ENCODE peak calls at places on chromosomes 13 and 19, in eight cellular contexts. T is left cardiac atrium; D is stimulated activated CD4-positive, alpha-beta T cell treated with anti-CD3 and anti-CD28 coated beads, Interleukin-15, amount 100 ng/mL, for 1 hour; I is ascending aorta; A is hypothalamus; W is epithelial cell of esophagus; Z is NCI-H1105 treated with DMSO at 0.1 percent for 48 hours; J is activated CD4-positive, alpha-beta T cell treated with anti-CD3 and anti-CD28 coated beads, Interleukin-2, amount 10 ng/mL, durations not matched to agents 24 days and 14 days. Y is an unnamed sample.

GRCh38 chr13:94199135-94199534 is 280.3 kb downstream of the DCT start:
- DNase-seq in T (no peak), D (no peak), I (no peak), A (no peak), W (peak), Z (no peak), J (no peak), Y (no peak)

GRCh38 chr13:108213946-108214345 is 1.4 kb downstream of the LIG4 start:
- DNase-seq in T (no peak), D (no peak), I (no peak), A (no peak), W (peak), Z (peak), J (no peak), Y (no peak)

GRCh38 chr19:10686661-10687517 is 14.3 kb upstream of the QTRT1 start:
- DNase-seq in T (peak), D (no peak), I (no peak), A (peak), W (peak), Z (no peak), J (no peak), Y (no peak)

GRCh38 chr13:91630916-91631315 is 232.5 kb downstream of the GPC5 start:
- DNase-seq in T (no peak), D (no peak), I (no peak), A (no peak), W (no peak), Z (no peak), J (no peak), Y (no peak)

GRCh38 chr13:33932765-33933406 is 114.9 kb downstream of the RFC3 start:
- DNase-seq in T (no peak), D (no peak), I (no peak), A (no peak), W (no peak), Z (peak), J (no peak), Y (no peak)

GRCh38 chr19:687569-688166 is 7.6 kb downstream of the PRSS57 start:
- DNase-seq in T (no peak), D (no peak), I (no peak), A (no peak), W (no peak), Z (no peak), J (no peak), Y (no peak)

GRCh38 chr19:3670258-3670795 is 29.9 kb downstream of the PIP5K1C start:
- DNase-seq in T (peak), D (no peak), I (peak), A (no peak), W (no peak), Z (no peak), J (no peak), Y (no peak)

GRCh38 chr19:48110350-48110966 is at the start of gene PLA2G4C:
- DNase-seq in T (peak), D (peak), I (peak), A (peak), W (peak), Z (peak), J (peak), Y (peak)

GRCh38 chr19:32872391-32872790 is 2.8 kb upstream of the SLC7A9 start:
- DNase-seq in T (no peak), D (no peak), I (no peak), A (no peak), W (no peak), Z (no peak), J (no peak), Y (no peak)

GRCh38 chr13:101341464-101341863 is 74.8 kb downstream of the NALCN start:
- DNase-seq in T (no peak), D (no peak), I (no peak), A (no peak), W (no peak), Z (no peak), J (no peak), Y (no peak)

GRCh38 chr19:39969681-39970423 is 1.1 kb upstream of the PSMC4 start:
- DNase-seq in T (no peak), D (no peak), I (no peak), A (no peak), W (no peak), Z (no peak), J (peak), Y (no peak)

GRCh38 chr19:10976200-10976892 is 15.5 kb downstream of the SMARCA4 start:
- DNase-seq in T (no peak), D (no peak), I (no peak), A (no peak), W (no peak), Z (no peak), J (no peak), Y (no peak)

GRCh38 chr19:48461982-48462655 is 6.7 kb downstream of the KCNJ14 start:
- DNase-seq in T (no peak), D (no peak), I (no peak), A (no peak), W (no peak), Z (no peak), J (no peak), Y (no peak)

GRCh38 chr13:36143768-36144167 is 12.6 kb upstream of the DCLK1 start:
- DNase-seq in T (no peak), D (no peak), I (no peak), A (no peak), W (no peak), Z (no peak), J (no peak), Y (no peak)

GRCh38 chr19:4086336-4086953 is 19.7 kb upstream of the ZBTB7A start:
- DNase-seq in T (no peak), D (no peak), I (no peak), A (no peak), W (no peak), Z (no peak), J (no peak), Y (no peak)

GRCh38 chr13:25683056-25683455 is 311.3 kb downstream of the ATP8A2 start:
- DNase-seq in T (no peak), D (no peak), I (no peak), A (no peak), W (no peak), Z (no peak), J (no peak), Y (no peak)

GRCh38 chr13:29384466-29384865 is 211.0 kb downstream of the SLC7A1 start:
- DNase-seq in T (no peak), D (no peak), I (no peak), A (no peak), W (no peak), Z (no peak), J (no peak), Y (no peak)

GRCh38 chr19:38667552-38668205 is 20.2 kb downstream of the ACTN4 start:
- DNase-seq in T (no peak), D (no peak), I (no peak), A (no peak), W (peak), Z (no peak), J (no peak), Y (no peak)

GRCh38 chr13:91375119-91375729 is 23.2 kb upstream of the GPC5 start:
- DNase-seq in T (no peak), D (no peak), I (no peak), A (no peak), W (peak), Z (no peak), J (peak), Y (no peak)

GRCh38 chr19:46254776-46255175 is 25.2 kb downstream of the IGFL1 start:
- DNase-seq in T (no peak), D (no peak), I (no peak), A (no peak), W (peak), Z (no peak), J (no peak), Y (no peak)

GRCh38 chr13:114108894-114109293 is 23.5 kb downstream of the RASA3 start:
- DNase-seq in T (peak), D (no peak), I (peak), A (no peak), W (no peak), Z (no peak), J (no peak), Y (no peak)

GRCh38 chr13:30510811-30511371 is 45.2 kb upstream of the HMGB1 start:
- DNase-seq in T (no peak), D (no peak), I (no peak), A (no peak), W (peak), Z (no peak), J (no peak), Y (no peak)

GRCh38 chr13:94169783-94170513 is 309.5 kb downstream of the DCT start:
- DNase-seq in T (peak), D (no peak), I (peak), A (peak), W (no peak), Z (no peak), J (no peak), Y (no peak)

GRCh38 chr19:33032218-33032781 is 32.4 kb downstream of the RHPN2 start:
- DNase-seq in T (no peak), D (no peak), I (no peak), A (no peak), W (no peak), Z (no peak), J (no peak), Y (no peak)

GRCh38 chr13:114124921-114125320 is 7.5 kb downstream of the RASA3 start:
- DNase-seq in T (no peak), D (no peak), I (peak), A (no peak), W (peak), Z (no peak), J (peak), Y (no peak)

GRCh38 chr13:25927966-25928365 is 123.8 kb downstream of the SHISA2 start:
- DNase-seq in T (no peak), D (no peak), I (no peak), A (no peak), W (no peak), Z (no peak), J (no peak), Y (no peak)

GRCh38 chr19:8259142-8259921 is 48.8 kb downstream of the CD320 start:
- DNase-seq in T (no peak), D (no peak), I (no peak), A (no peak), W (no peak), Z (no peak), J (no peak), Y (no peak)

GRCh38 chr19:10000171-10000826 is 10.0 kb downstream of the COL5A3 start:
- DNase-seq in T (peak), D (peak), I (peak), A (peak), W (peak), Z (peak), J (peak), Y (peak)

GRCh38 chr19:27765912-27766725 is 1446.8 kb downstream of the UQCRFS1 start:
- DNase-seq in T (no peak), D (no peak), I (peak), A (no peak), W (no peak), Z (no peak), J (no peak), Y (no peak)

GRCh38 chr19:14507704-14508246 is 10.4 kb downstream of the DNAJB1 start:
- DNase-seq in T (no peak), D (no peak), I (no peak), A (no peak), W (peak), Z (no peak), J (peak), Y (no peak)

GRCh38 chr19:33413868-33414666 is 40.6 kb downstream of the CEBPG start:
- DNase-seq in T (peak), D (no peak), I (no peak), A (no peak), W (no peak), Z (no peak), J (no peak), Y (no peak)

GRCh38 chr13:71874490-71874889 is 7.5 kb upstream of the DACH1 start:
- DNase-seq in T (no peak), D (no peak), I (no peak), A (no peak), W (no peak), Z (peak), J (no peak), Y (no peak)

GRCh38 chr19:10727599-10728250 is 9.8 kb downstream of the DNM2 start:
- DNase-seq in T (no peak), D (no peak), I (no peak), A (no peak), W (no peak), Z (peak), J (no peak), Y (no peak)

GRCh38 chr19:47035495-47036232 is 12.8 kb downstream of the TMEM160 start:
- DNase-seq in T (peak), D (peak), I (peak), A (peak), W (peak), Z (peak), J (peak), Y (peak)

GRCh38 chr19:30479231-30479630 is 107.0 kb downstream of the ZNF536 start:
- DNase-seq in T (no peak), D (no peak), I (no peak), A (no peak), W (no peak), Z (no peak), J (no peak), Y (no peak)

GRCh38 chr13:50740052-50740741 is 103.3 kb downstream of the DLEU7 start:
- DNase-seq in T (no peak), D (no peak), I (no peak), A (no peak), W (no peak), Z (no peak), J (no peak), Y (no peak)

GRCh38 chr13:22278336-22278929 is 607.6 kb downstream of the FGF9 start:
- DNase-seq in T (peak), D (peak), I (peak), A (peak), W (peak), Z (peak), J (peak), Y (no peak)

Y was measured in HuH-7.5.